ENCODE peak calls at places on chromosomes 1 and 21, in five cellular contexts. M is activated CD8-positive, alpha-beta T cell treated with anti-CD3 and anti-CD28 coated beads, Interleukin-2, amount 10 ng/mL, durations not matched to agents 7 days and 5 days; W is GM12891; Y is GM20000; G is kidney glomerular epithelial cell. X is an unnamed sample.

GRCh38 chr21:25384782-25385181 is 222.5 kb downstream of the MRPL39 start:
- DNase-seq in M (no peak), W (no peak), Y (no peak), G (no peak), X (no peak)

GRCh38 chr1:20932437-20932977 is 145.4 kb upstream of the HP1BP3 start:
- DNase-seq in M (no peak), W (no peak), Y (peak; percentile 14), G (no peak), X (no peak)

GRCh38 chr1:228037401-228038386 is 30.9 kb downstream of the WNT3A start:
- DNase-seq in M (peak; percentile 39), W (peak; percentile 64), Y (peak; percentile 91), G (no peak), X (peak; percentile 33)

GRCh38 chr1:165248969-165249571 is 107.4 kb downstream of the LMX1A start:
- DNase-seq in M (no peak), W (no peak), Y (no peak), G (no peak), X (no peak)

GRCh38 chr1:183096889-183097288 is 73.7 kb downstream of the LAMC1 start:
- DNase-seq in M (no peak), W (no peak), Y (no peak), G (no peak), X (no peak)

GRCh38 chr1:156511656-156512055 is 11.1 kb upstream of the MEF2D start:
- DNase-seq in M (no peak), W (no peak), Y (no peak), G (no peak), X (no peak)

GRCh38 chr1:153945131-153945794 is 1.3 kb downstream of the DENND4B start:
- DNase-seq in M (peak; percentile 93), W (peak; percentile 82), Y (peak; percentile 88), G (no peak), X (peak; percentile 81)

GRCh38 chr1:70090875-70091274 is 114.5 kb downstream of the LRRC40 start:
- DNase-seq in M (no peak), W (no peak), Y (no peak), G (peak; percentile 3), X (no peak)

GRCh38 chr21:36175771-36176565 is 19.3 kb downstream of the DOP1B start:
- DNase-seq in M (no peak), W (no peak), Y (no peak), G (no peak), X (no peak)

GRCh38 chr1:69776555-69776954 is 208.8 kb downstream of the LRRC7 start:
- DNase-seq in M (no peak), W (no peak), Y (no peak), G (no peak), X (no peak)

GRCh38 chr1:2088434-2088833 is 38.2 kb downstream of the PRKCZ start:
- DNase-seq in M (no peak), W (no peak), Y (no peak), G (peak; percentile 64), X (peak; percentile 49)

GRCh38 chr1:234558186-234558836 is 51.7 kb downstream of the IRF2BP2 start:
- DNase-seq in M (no peak), W (no peak), Y (no peak), G (no peak), X (no peak)

GRCh38 chr1:220843481-220844011 is 35.7 kb upstream of the HLX start:
- DNase-seq in M (no peak), W (no peak), Y (no peak), G (no peak), X (peak; percentile 57)

GRCh38 chr1:15385420-15385819 is 24.3 kb upstream of the EFHD2 start:
- DNase-seq in M (no peak), W (no peak), Y (no peak), G (no peak), X (no peak)

GRCh38 chr21:34684174-34684876 is 15.5 kb downstream of the CLIC6 start:
- DNase-seq in M (no peak), W (no peak), Y (no peak), G (no peak), X (no peak)

X was measured in left ventricle myocardium superior.